ENCODE peak calls at places on chromosomes 6 and 20, in five cellular contexts. V is activated T-cell treated with anti-CD3 and anti-CD28 coated beads for 1 hour; G is AG08396; Q is activated CD4-positive, alpha-beta T cell treated with anti-CD3 and anti-CD28 coated beads for 24 hours; Z is endothelial cell. T is an unnamed sample.

GRCh38 chr6:156154896-156155295 is 622.3 kb upstream of the ARID1B start:
- DNase-seq in V (no peak), G (no peak), Q (no peak), Z (no peak), T (no peak)

GRCh38 chr20:34701405-34702085 is 2.6 kb upstream of the TP53INP2 start:
- DNase-seq in V (no peak), G (no peak), Q (no peak), Z (no peak), T (no peak)

GRCh38 chr6:116954335-116954734 is 77.3 kb downstream of the RFX6 start:
- DNase-seq in V (no peak), G (no peak), Q (no peak), Z (no peak), T (no peak)

GRCh38 chr6:3796396-3796795 is 44.9 kb upstream of the PXDC1 start:
- DNase-seq in V (no peak), G (no peak), Q (no peak), Z (peak), T (no peak)

GRCh38 chr20:47256665-47257236 is 99.7 kb downstream of the ZMYND8 start:
- DNase-seq in V (no peak), G (peak), Q (no peak), Z (no peak), T (no peak)

GRCh38 chr6:167559675-167560479 is 235.0 kb downstream of the TTLL2 start:
- DNase-seq in V (no peak), G (no peak), Q (no peak), Z (no peak), T (no peak)

GRCh38 chr6:80357674-80358073 is 251.2 kb downstream of the BCKDHB start:
- DNase-seq in V (no peak), G (no peak), Q (no peak), Z (no peak), T (no peak)

GRCh38 chr6:56293756-56294155 is 46.4 kb upstream of the COL21A1 start:
- DNase-seq in V (no peak), G (no peak), Q (no peak), Z (no peak), T (no peak)

GRCh38 chr6:46521464-46521971 is 30.3 kb upstream of the RCAN2 start:
- DNase-seq in V (no peak), G (no peak), Q (no peak), Z (no peak), T (no peak)

T was measured in stimulated activated effector memory CD8-positive, alpha-beta T cell treated with anti-CD3 and anti-CD28 coated beads, Interleukin-12 subunit alpha, Interleukin-12 subunit beta, amount 100 ng/mL, for 72 hours.